ENCODE peak calls at places on chromosome 11, in seven cellular contexts. One of them, this sample, is unnamed.
A peak's percentile ranks its signal among the peaks of the same experiment; 100 is the strongest.

GRCh38 chr11:83493918-83494317 is 207.8 kb upstream of the CCDC90B start:
- DNase-seq in germinal center: no peak
- DNase-seq in NCI-H446: no peak
- DNase-seq in lower lobe of right lung: no peak
- DNase-seq in fibroblast of lung: no peak
- DNase-seq in CD4-positive, alpha-beta memory T cell: no peak
- DNase-seq in activated CD8-positive, alpha-beta memory T cell treated with anti-CD3 and anti-CD28 coated beads, Interleukin-2, amount 50 U/mL, for 4 hours: no peak
- DNase-seq in this sample: no peak

GRCh38 chr11:59226396-59226795 is 13.7 kb upstream of the MPEG1 start:
- DNase-seq in NCI-H446: no peak
- DNase-seq in lower lobe of right lung: no peak
- DNase-seq in CD4-positive, alpha-beta memory T cell: no peak
- DNase-seq in germinal center: no peak
- DNase-seq in activated CD8-positive, alpha-beta memory T cell treated with anti-CD3 and anti-CD28 coated beads, Interleukin-2, amount 50 U/mL, for 4 hours: no peak
- DNase-seq in fibroblast of lung: no peak
- DNase-seq in this sample: no peak

GRCh38 chr11:43360361-43361032 is 1.8 kb downstream of the TTC17 start:
- DNase-seq in NCI-H446: peak; percentile 57
- DNase-seq in lower lobe of right lung: no peak
- DNase-seq in fibroblast of lung: peak; percentile 54
- DNase-seq in germinal center: no peak
- DNase-seq in activated CD8-positive, alpha-beta memory T cell treated with anti-CD3 and anti-CD28 coated beads, Interleukin-2, amount 50 U/mL, for 4 hours: no peak
- DNase-seq in CD4-positive, alpha-beta memory T cell: no peak
- DNase-seq in this sample: no peak

GRCh38 chr11:7591992-7592391 is 78.2 kb downstream of the PPFIBP2 start:
- DNase-seq in activated CD8-positive, alpha-beta memory T cell treated with anti-CD3 and anti-CD28 coated beads, Interleukin-2, amount 50 U/mL, for 4 hours: no peak
- DNase-seq in NCI-H446: no peak
- DNase-seq in germinal center: no peak
- DNase-seq in lower lobe of right lung: no peak
- DNase-seq in CD4-positive, alpha-beta memory T cell: no peak
- DNase-seq in fibroblast of lung: no peak
- DNase-seq in this sample: no peak

GRCh38 chr11:16278986-16279385 is 77.4 kb downstream of the SOX6 start:
- DNase-seq in germinal center: no peak
- DNase-seq in fibroblast of lung: no peak
- DNase-seq in CD4-positive, alpha-beta memory T cell: no peak
- DNase-seq in activated CD8-positive, alpha-beta memory T cell treated with anti-CD3 and anti-CD28 coated beads, Interleukin-2, amount 50 U/mL, for 4 hours: no peak
- DNase-seq in NCI-H446: no peak
- DNase-seq in lower lobe of right lung: no peak
- DNase-seq in this sample: no peak

GRCh38 chr11:125214466-125215204 is 50.1 kb downstream of the PKNOX2 start:
- DNase-seq in NCI-H446: no peak
- DNase-seq in lower lobe of right lung: no peak
- DNase-seq in germinal center: no peak
- DNase-seq in CD4-positive, alpha-beta memory T cell: no peak
- DNase-seq in activated CD8-positive, alpha-beta memory T cell treated with anti-CD3 and anti-CD28 coated beads, Interleukin-2, amount 50 U/mL, for 4 hours: no peak
- DNase-seq in fibroblast of lung: peak; percentile 30
- DNase-seq in this sample: no peak

GRCh38 chr11:100827934-100828661 is 141.0 kb downstream of the ARHGAP42 start:
- DNase-seq in CD4-positive, alpha-beta memory T cell: no peak
- DNase-seq in fibroblast of lung: peak; percentile 55
- DNase-seq in activated CD8-positive, alpha-beta memory T cell treated with anti-CD3 and anti-CD28 coated beads, Interleukin-2, amount 50 U/mL, for 4 hours: no peak
- DNase-seq in lower lobe of right lung: no peak
- DNase-seq in NCI-H446: no peak
- DNase-seq in germinal center: no peak
- DNase-seq in this sample: no peak

GRCh38 chr11:15663778-15664218 is 549.1 kb downstream of the INSC start:
- DNase-seq in fibroblast of lung: no peak
- DNase-seq in activated CD8-positive, alpha-beta memory T cell treated with anti-CD3 and anti-CD28 coated beads, Interleukin-2, amount 50 U/mL, for 4 hours: no peak
- DNase-seq in CD4-positive, alpha-beta memory T cell: no peak
- DNase-seq in lower lobe of right lung: no peak
- DNase-seq in NCI-H446: peak; percentile 75
- DNase-seq in germinal center: no peak
- DNase-seq in this sample: no peak

GRCh38 chr11:64767344-64768299 is 7.8 kb upstream of the PYGM start:
- DNase-seq in fibroblast of lung: peak; percentile 54
- DNase-seq in lower lobe of right lung: peak; percentile 76
- DNase-seq in activated CD8-positive, alpha-beta memory T cell treated with anti-CD3 and anti-CD28 coated beads, Interleukin-2, amount 50 U/mL, for 4 hours: peak; percentile 81
- DNase-seq in CD4-positive, alpha-beta memory T cell: peak; percentile 78
- DNase-seq in germinal center: no peak
- DNase-seq in NCI-H446: peak; percentile 54
- DNase-seq in this sample: peak; percentile 70

GRCh38 chr11:117535870-117536411 is 208.3 kb downstream of the CEP164 start:
- DNase-seq in lower lobe of right lung: no peak
- DNase-seq in CD4-positive, alpha-beta memory T cell: no peak
- DNase-seq in NCI-H446: no peak
- DNase-seq in activated CD8-positive, alpha-beta memory T cell treated with anti-CD3 and anti-CD28 coated beads, Interleukin-2, amount 50 U/mL, for 4 hours: no peak
- DNase-seq in fibroblast of lung: no peak
- DNase-seq in germinal center: no peak
- DNase-seq in this sample: no peak

GRCh38 chr11:127485541-127485940 is 485.0 kb upstream of the KIRREL3 start:
- DNase-seq in activated CD8-positive, alpha-beta memory T cell treated with anti-CD3 and anti-CD28 coated beads, Interleukin-2, amount 50 U/mL, for 4 hours: no peak
- DNase-seq in germinal center: no peak
- DNase-seq in lower lobe of right lung: no peak
- DNase-seq in NCI-H446: no peak
- DNase-seq in CD4-positive, alpha-beta memory T cell: no peak
- DNase-seq in fibroblast of lung: no peak
- DNase-seq in this sample: no peak

GRCh38 chr11:19447150-19447566 is 206.4 kb upstream of the E2F8 start:
- DNase-seq in germinal center: no peak
- DNase-seq in NCI-H446: no peak
- DNase-seq in lower lobe of right lung: no peak
- DNase-seq in CD4-positive, alpha-beta memory T cell: no peak
- DNase-seq in activated CD8-positive, alpha-beta memory T cell treated with anti-CD3 and anti-CD28 coated beads, Interleukin-2, amount 50 U/mL, for 4 hours: no peak
- DNase-seq in fibroblast of lung: no peak
- DNase-seq in this sample: no peak

GRCh38 chr11:42232655-42233054 is 773.2 kb upstream of the LRRC4C start:
- DNase-seq in germinal center: no peak
- DNase-seq in activated CD8-positive, alpha-beta memory T cell treated with anti-CD3 and anti-CD28 coated beads, Interleukin-2, amount 50 U/mL, for 4 hours: no peak
- DNase-seq in CD4-positive, alpha-beta memory T cell: no peak
- DNase-seq in lower lobe of right lung: no peak
- DNase-seq in fibroblast of lung: no peak
- DNase-seq in NCI-H446: no peak
- DNase-seq in this sample: no peak

GRCh38 chr11:96704847-96705246 is 315.0 kb downstream of the JRKL start:
- DNase-seq in CD4-positive, alpha-beta memory T cell: no peak
- DNase-seq in NCI-H446: no peak
- DNase-seq in activated CD8-positive, alpha-beta memory T cell treated with anti-CD3 and anti-CD28 coated beads, Interleukin-2, amount 50 U/mL, for 4 hours: no peak
- DNase-seq in germinal center: no peak
- DNase-seq in fibroblast of lung: peak; percentile 12
- DNase-seq in lower lobe of right lung: no peak
- DNase-seq in this sample: no peak

GRCh38 chr11:111206472-111206871 is 39.1 kb upstream of the POU2AF2 start:
- DNase-seq in lower lobe of right lung: no peak
- DNase-seq in fibroblast of lung: peak; percentile 67
- DNase-seq in CD4-positive, alpha-beta memory T cell: no peak
- DNase-seq in NCI-H446: no peak
- DNase-seq in activated CD8-positive, alpha-beta memory T cell treated with anti-CD3 and anti-CD28 coated beads, Interleukin-2, amount 50 U/mL, for 4 hours: no peak
- DNase-seq in germinal center: no peak
- DNase-seq in this sample: no peak

GRCh38 chr11:2402890-2403645 is 2.5 kb downstream of the TSSC4 start:
- DNase-seq in fibroblast of lung: no peak
- DNase-seq in lower lobe of right lung: no peak
- DNase-seq in activated CD8-positive, alpha-beta memory T cell treated with anti-CD3 and anti-CD28 coated beads, Interleukin-2, amount 50 U/mL, for 4 hours: no peak
- DNase-seq in CD4-positive, alpha-beta memory T cell: no peak
- DNase-seq in germinal center: no peak
- DNase-seq in NCI-H446: no peak
- DNase-seq in this sample: no peak

GRCh38 chr11:13638436-13638835 is 30.0 kb upstream of the FAR1 start:
- DNase-seq in germinal center: no peak
- DNase-seq in NCI-H446: no peak
- DNase-seq in activated CD8-positive, alpha-beta memory T cell treated with anti-CD3 and anti-CD28 coated beads, Interleukin-2, amount 50 U/mL, for 4 hours: no peak
- DNase-seq in lower lobe of right lung: no peak
- DNase-seq in CD4-positive, alpha-beta memory T cell: no peak
- DNase-seq in fibroblast of lung: no peak
- DNase-seq in this sample: no peak

GRCh38 chr11:12434255-12434654 is 56.9 kb downstream of the PARVA start:
- DNase-seq in germinal center: no peak
- DNase-seq in CD4-positive, alpha-beta memory T cell: no peak
- DNase-seq in fibroblast of lung: peak; percentile 43
- DNase-seq in NCI-H446: no peak
- DNase-seq in activated CD8-positive, alpha-beta memory T cell treated with anti-CD3 and anti-CD28 coated beads, Interleukin-2, amount 50 U/mL, for 4 hours: no peak
- DNase-seq in lower lobe of right lung: no peak
- DNase-seq in this sample: no peak

GRCh38 chr11:46604796-46605195 is 11.0 kb upstream of the AMBRA1 start:
- DNase-seq in germinal center: no peak
- DNase-seq in NCI-H446: no peak
- DNase-seq in lower lobe of right lung: no peak
- DNase-seq in fibroblast of lung: no peak
- DNase-seq in CD4-positive, alpha-beta memory T cell: no peak
- DNase-seq in activated CD8-positive, alpha-beta memory T cell treated with anti-CD3 and anti-CD28 coated beads, Interleukin-2, amount 50 U/mL, for 4 hours: no peak
- DNase-seq in this sample: no peak

GRCh38 chr11:9210224-9210921 is 54.8 kb downstream of the DENND5A start:
- DNase-seq in lower lobe of right lung: no peak
- DNase-seq in activated CD8-positive, alpha-beta memory T cell treated with anti-CD3 and anti-CD28 coated beads, Interleukin-2, amount 50 U/mL, for 4 hours: no peak
- DNase-seq in fibroblast of lung: no peak
- DNase-seq in NCI-H446: no peak
- DNase-seq in germinal center: no peak
- DNase-seq in CD4-positive, alpha-beta memory T cell: no peak
- DNase-seq in this sample: no peak

GRCh38 chr11:109680127-109680526 is 258.1 kb downstream of the C11orf87 start:
- DNase-seq in germinal center: no peak
- DNase-seq in activated CD8-positive, alpha-beta memory T cell treated with anti-CD3 and anti-CD28 coated beads, Interleukin-2, amount 50 U/mL, for 4 hours: no peak
- DNase-seq in fibroblast of lung: no peak
- DNase-seq in NCI-H446: no peak
- DNase-seq in CD4-positive, alpha-beta memory T cell: no peak
- DNase-seq in lower lobe of right lung: no peak
- DNase-seq in this sample: no peak

GRCh38 chr11:126282361-126282741 is 542 bp upstream of the TIRAP start:
- DNase-seq in NCI-H446: peak; percentile 33
- DNase-seq in fibroblast of lung: peak; percentile 41
- DNase-seq in lower lobe of right lung: no peak
- DNase-seq in germinal center: peak; percentile 49
- DNase-seq in activated CD8-positive, alpha-beta memory T cell treated with anti-CD3 and anti-CD28 coated beads, Interleukin-2, amount 50 U/mL, for 4 hours: peak; percentile 31
- DNase-seq in CD4-positive, alpha-beta memory T cell: peak; percentile 37
- DNase-seq in this sample: peak; percentile 37

GRCh38 chr11:72598901-72599300 is 75.3 kb downstream of the PDE2A start:
- DNase-seq in activated CD8-positive, alpha-beta memory T cell treated with anti-CD3 and anti-CD28 coated beads, Interleukin-2, amount 50 U/mL, for 4 hours: no peak
- DNase-seq in CD4-positive, alpha-beta memory T cell: no peak
- DNase-seq in germinal center: no peak
- DNase-seq in NCI-H446: no peak
- DNase-seq in lower lobe of right lung: no peak
- DNase-seq in fibroblast of lung: peak; percentile 30
- DNase-seq in this sample: no peak

GRCh38 chr11:126440792-126441514 is 85.5 kb downstream of the ST3GAL4 start:
- DNase-seq in NCI-H446: peak; percentile 83
- DNase-seq in lower lobe of right lung: peak; percentile 81
- DNase-seq in CD4-positive, alpha-beta memory T cell: peak; percentile 61
- DNase-seq in activated CD8-positive, alpha-beta memory T cell treated with anti-CD3 and anti-CD28 coated beads, Interleukin-2, amount 50 U/mL, for 4 hours: peak; percentile 72
- DNase-seq in fibroblast of lung: peak; percentile 66
- DNase-seq in germinal center: peak; percentile 83
- DNase-seq in this sample: peak; percentile 44

GRCh38 chr11:94877446-94878200 is 95.7 kb downstream of the CWC15 start:
- DNase-seq in activated CD8-positive, alpha-beta memory T cell treated with anti-CD3 and anti-CD28 coated beads, Interleukin-2, amount 50 U/mL, for 4 hours: no peak
- DNase-seq in fibroblast of lung: no peak
- DNase-seq in germinal center: no peak
- DNase-seq in lower lobe of right lung: no peak
- DNase-seq in CD4-positive, alpha-beta memory T cell: no peak
- DNase-seq in NCI-H446: no peak
- DNase-seq in this sample: no peak

GRCh38 chr11:69903206-69903605 is 84.0 kb upstream of the FGF3 start:
- DNase-seq in fibroblast of lung: no peak
- DNase-seq in lower lobe of right lung: no peak
- DNase-seq in CD4-positive, alpha-beta memory T cell: no peak
- DNase-seq in germinal center: no peak
- DNase-seq in NCI-H446: no peak
- DNase-seq in activated CD8-positive, alpha-beta memory T cell treated with anti-CD3 and anti-CD28 coated beads, Interleukin-2, amount 50 U/mL, for 4 hours: no peak
- DNase-seq in this sample: no peak

GRCh38 chr11:44846852-44847251 is 103.8 kb downstream of the TP53I11 start:
- DNase-seq in CD4-positive, alpha-beta memory T cell: no peak
- DNase-seq in NCI-H446: peak; percentile 26
- DNase-seq in activated CD8-positive, alpha-beta memory T cell treated with anti-CD3 and anti-CD28 coated beads, Interleukin-2, amount 50 U/mL, for 4 hours: no peak
- DNase-seq in fibroblast of lung: no peak
- DNase-seq in lower lobe of right lung: no peak
- DNase-seq in germinal center: no peak
- DNase-seq in this sample: no peak

GRCh38 chr11:78318321-78318720 is 99.3 kb downstream of the GAB2 start:
- DNase-seq in germinal center: no peak
- DNase-seq in lower lobe of right lung: no peak
- DNase-seq in NCI-H446: no peak
- DNase-seq in activated CD8-positive, alpha-beta memory T cell treated with anti-CD3 and anti-CD28 coated beads, Interleukin-2, amount 50 U/mL, for 4 hours: no peak
- DNase-seq in fibroblast of lung: no peak
- DNase-seq in CD4-positive, alpha-beta memory T cell: no peak
- DNase-seq in this sample: no peak

GRCh38 chr11:9001736-9002135 is 2.1 kb downstream of the NRIP3 start:
- DNase-seq in germinal center: no peak
- DNase-seq in fibroblast of lung: peak; percentile 68
- DNase-seq in NCI-H446: no peak
- DNase-seq in CD4-positive, alpha-beta memory T cell: no peak
- DNase-seq in lower lobe of right lung: no peak
- DNase-seq in activated CD8-positive, alpha-beta memory T cell treated with anti-CD3 and anti-CD28 coated beads, Interleukin-2, amount 50 U/mL, for 4 hours: peak; percentile 18
- DNase-seq in this sample: no peak

GRCh38 chr11:17405232-17406005 is 17.0 kb upstream of the KCNJ11 start:
- DNase-seq in activated CD8-positive, alpha-beta memory T cell treated with anti-CD3 and anti-CD28 coated beads, Interleukin-2, amount 50 U/mL, for 4 hours: no peak
- DNase-seq in CD4-positive, alpha-beta memory T cell: no peak
- DNase-seq in NCI-H446: no peak
- DNase-seq in germinal center: no peak
- DNase-seq in fibroblast of lung: peak; percentile 32
- DNase-seq in lower lobe of right lung: peak; percentile 81
- DNase-seq in this sample: no peak

GRCh38 chr11:66016793-66017177 is 5.0 kb downstream of the CST6 start:
- DNase-seq in lower lobe of right lung: no peak
- DNase-seq in germinal center: no peak
- DNase-seq in CD4-positive, alpha-beta memory T cell: no peak
- DNase-seq in activated CD8-positive, alpha-beta memory T cell treated with anti-CD3 and anti-CD28 coated beads, Interleukin-2, amount 50 U/mL, for 4 hours: no peak
- DNase-seq in NCI-H446: no peak
- DNase-seq in fibroblast of lung: no peak
- DNase-seq in this sample: no peak

GRCh38 chr11:122099345-122100045 is 16.5 kb downstream of the BLID start:
- DNase-seq in NCI-H446: no peak
- DNase-seq in activated CD8-positive, alpha-beta memory T cell treated with anti-CD3 and anti-CD28 coated beads, Interleukin-2, amount 50 U/mL, for 4 hours: no peak
- DNase-seq in fibroblast of lung: peak; percentile 65
- DNase-seq in CD4-positive, alpha-beta memory T cell: no peak
- DNase-seq in germinal center: no peak
- DNase-seq in lower lobe of right lung: no peak
- DNase-seq in this sample: no peak

GRCh38 chr11:67698247-67698646 is 23.8 kb upstream of the ALDH3B2 start:
- DNase-seq in CD4-positive, alpha-beta memory T cell: no peak
- DNase-seq in lower lobe of right lung: no peak
- DNase-seq in NCI-H446: peak; percentile 21
- DNase-seq in germinal center: peak; percentile 16
- DNase-seq in activated CD8-positive, alpha-beta memory T cell treated with anti-CD3 and anti-CD28 coated beads, Interleukin-2, amount 50 U/mL, for 4 hours: no peak
- DNase-seq in fibroblast of lung: no peak
- DNase-seq in this sample: no peak

GRCh38 chr11:1300569-1301187 is 8.8 kb downstream of the TOLLIP start:
- DNase-seq in lower lobe of right lung: peak; percentile 37
- DNase-seq in activated CD8-positive, alpha-beta memory T cell treated with anti-CD3 and anti-CD28 coated beads, Interleukin-2, amount 50 U/mL, for 4 hours: no peak
- DNase-seq in fibroblast of lung: no peak
- DNase-seq in germinal center: no peak
- DNase-seq in NCI-H446: no peak
- DNase-seq in CD4-positive, alpha-beta memory T cell: no peak
- DNase-seq in this sample: no peak

GRCh38 chr11:11535611-11536010 is 86.2 kb downstream of the GALNT18 start:
- DNase-seq in germinal center: no peak
- DNase-seq in CD4-positive, alpha-beta memory T cell: no peak
- DNase-seq in NCI-H446: no peak
- DNase-seq in lower lobe of right lung: no peak
- DNase-seq in fibroblast of lung: no peak
- DNase-seq in activated CD8-positive, alpha-beta memory T cell treated with anti-CD3 and anti-CD28 coated beads, Interleukin-2, amount 50 U/mL, for 4 hours: no peak
- DNase-seq in this sample: no peak

GRCh38 chr11:726278-726915 is 20.4 kb downstream of the EPS8L2 start:
- DNase-seq in lower lobe of right lung: peak; percentile 83
- DNase-seq in germinal center: peak; percentile 64
- DNase-seq in NCI-H446: no peak
- DNase-seq in fibroblast of lung: no peak
- DNase-seq in activated CD8-positive, alpha-beta memory T cell treated with anti-CD3 and anti-CD28 coated beads, Interleukin-2, amount 50 U/mL, for 4 hours: peak; percentile 51
- DNase-seq in CD4-positive, alpha-beta memory T cell: peak; percentile 45
- DNase-seq in this sample: peak; percentile 35

GRCh38 chr11:67031791-67032561 is 9.0 kb downstream of the SYT12 start:
- DNase-seq in germinal center: no peak
- DNase-seq in lower lobe of right lung: no peak
- DNase-seq in fibroblast of lung: peak; percentile 36
- DNase-seq in CD4-positive, alpha-beta memory T cell: no peak
- DNase-seq in activated CD8-positive, alpha-beta memory T cell treated with anti-CD3 and anti-CD28 coated beads, Interleukin-2, amount 50 U/mL, for 4 hours: no peak
- DNase-seq in NCI-H446: no peak
- DNase-seq in this sample: no peak